ENCODE peak calls at places on chromosome 22, in seven cellular contexts. E, Z, C, A, V, W and H are unnamed samples.

GRCh38 chr22:49422668-49423067 is 405.0 kb downstream of the BRD1 start:
- DNase-seq in A (no peak), W (no peak), V (no peak), Z (no peak), C (no peak), E (no peak), H (no peak)

GRCh38 chr22:37410174-37411055 is 16.9 kb downstream of the ELFN2 start:
- DNase-seq in W (no peak), A (no peak), E (no peak), C (no peak), Z (no peak), V (peak; percentile 79), H (no peak)

GRCh38 chr22:44615146-44615545 is 86.9 kb upstream of the PRR5 start:
- DNase-seq in Z (no peak), A (no peak), V (no peak), E (no peak), C (no peak), W (no peak), H (no peak)

GRCh38 chr22:37353839-37354238 is 71.5 kb downstream of the CYTH4 start:
- DNase-seq in A (no peak), V (no peak), E (no peak), C (no peak), Z (no peak), W (no peak), H (no peak)

GRCh38 chr22:19688301-19689290 is 25.7 kb upstream of the SEPTIN5 start:
- DNase-seq in W (no peak), V (peak; percentile 59), Z (no peak), E (no peak), A (no peak), C (no peak), H (no peak)

GRCh38 chr22:47691152-47691895 is 928.9 kb downstream of the TBC1D22A start:
- DNase-seq in C (no peak), E (no peak), W (no peak), V (no peak), A (no peak), Z (no peak), H (no peak)

GRCh38 chr22:49553518-49554295 is 274.0 kb downstream of the BRD1 start:
- DNase-seq in A (no peak), C (no peak), E (no peak), W (no peak), Z (peak; percentile 6), V (peak; percentile 45), H (no peak)

GRCh38 chr22:44026630-44027511 is 2.8 kb downstream of the PARVB start:
- DNase-seq in W (peak; percentile 89), E (no peak), V (peak; percentile 88), C (peak; percentile 93), A (peak; percentile 41), Z (peak; percentile 84), H (peak; percentile 88)

GRCh38 chr22:24697671-24698082 is 76.8 kb downstream of the PIWIL3 start:
- DNase-seq in C (no peak), Z (peak; percentile 40), A (no peak), V (peak; percentile 87), W (no peak), E (no peak), H (no peak)

GRCh38 chr22:38244106-38244505 is 28.7 kb downstream of the TMEM184B start:
- DNase-seq in Z (no peak), V (no peak), A (no peak), W (no peak), E (no peak), C (no peak), H (no peak)

GRCh38 chr22:30830907-30831306 is 136.2 kb downstream of the OSBP2 start:
- DNase-seq in W (no peak), E (peak; percentile 80), C (no peak), Z (no peak), A (no peak), V (no peak), H (no peak)

GRCh38 chr22:28435271-28435825 is 244.3 kb downstream of the TTC28 start:
- DNase-seq in E (no peak), W (no peak), C (no peak), V (no peak), A (no peak), Z (peak; percentile 78), H (no peak)

GRCh38 chr22:42994917-42995562 is 19.9 kb downstream of the PACSIN2 start:
- DNase-seq in Z (peak; percentile 64), E (peak; percentile 82), W (peak; percentile 46), C (no peak), V (no peak), A (no peak), H (peak; percentile 47)

GRCh38 chr22:32990187-32990586 is 68.0 kb downstream of the SYN3 start:
- DNase-seq in A (no peak), Z (no peak), E (no peak), V (no peak), C (no peak), W (no peak), H (no peak)

GRCh38 chr22:24054356-24054755 is 43.3 kb downstream of the CABIN1 start:
- DNase-seq in W (no peak), C (no peak), A (no peak), E (no peak), Z (no peak), V (no peak), H (no peak)

GRCh38 chr22:17093081-17093480 is 8.3 kb downstream of the IL17RA start:
- DNase-seq in E (no peak), C (no peak), V (no peak), A (no peak), Z (no peak), W (no peak), H (no peak)

GRCh38 chr22:17096095-17096494 is 11.3 kb downstream of the IL17RA start:
- DNase-seq in E (no peak), Z (no peak), V (peak; percentile 7), A (no peak), W (no peak), C (no peak), H (no peak)

GRCh38 chr22:17097062-17097461 is 12.3 kb downstream of the IL17RA start:
- DNase-seq in C (no peak), V (peak; percentile 12), W (no peak), A (no peak), Z (no peak), E (no peak), H (no peak)

GRCh38 chr22:17097701-17098100 is 12.9 kb downstream of the IL17RA start:
- DNase-seq in Z (no peak), A (no peak), E (no peak), W (no peak), V (peak; percentile 31), C (no peak), H (no peak)

DNA sequence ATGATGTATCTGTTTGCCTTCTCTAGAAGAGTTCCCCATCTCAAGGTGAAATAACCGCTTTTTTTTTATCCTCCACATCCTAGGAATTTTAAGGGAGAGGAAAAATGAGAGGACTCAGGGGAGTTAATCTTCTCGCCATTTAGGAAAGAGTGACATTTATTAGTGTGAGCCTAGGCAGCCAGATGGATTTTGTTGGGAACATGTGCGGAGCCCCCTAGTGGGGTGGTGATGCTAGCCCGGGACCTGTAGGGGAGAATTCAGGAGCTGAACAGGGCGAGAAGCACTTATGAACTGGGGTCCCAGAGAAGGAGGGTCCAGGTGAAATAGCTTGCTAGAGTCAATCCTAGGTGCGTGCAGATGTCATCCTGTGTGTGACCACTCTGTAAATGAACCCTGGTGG is 10.7 kb downstream of the IL17RA start:
- DNase-seq in E (no peak), C (no peak), W (no peak), Z (no peak), A (no peak), V (peak; percentile 17), H (no peak)
- TF ChIP-seq CTCF in E (peak; percentile 45), C (no peak), W (no peak), Z (no peak), A (no peak), V (peak; percentile 31), H (no peak)

DNA sequence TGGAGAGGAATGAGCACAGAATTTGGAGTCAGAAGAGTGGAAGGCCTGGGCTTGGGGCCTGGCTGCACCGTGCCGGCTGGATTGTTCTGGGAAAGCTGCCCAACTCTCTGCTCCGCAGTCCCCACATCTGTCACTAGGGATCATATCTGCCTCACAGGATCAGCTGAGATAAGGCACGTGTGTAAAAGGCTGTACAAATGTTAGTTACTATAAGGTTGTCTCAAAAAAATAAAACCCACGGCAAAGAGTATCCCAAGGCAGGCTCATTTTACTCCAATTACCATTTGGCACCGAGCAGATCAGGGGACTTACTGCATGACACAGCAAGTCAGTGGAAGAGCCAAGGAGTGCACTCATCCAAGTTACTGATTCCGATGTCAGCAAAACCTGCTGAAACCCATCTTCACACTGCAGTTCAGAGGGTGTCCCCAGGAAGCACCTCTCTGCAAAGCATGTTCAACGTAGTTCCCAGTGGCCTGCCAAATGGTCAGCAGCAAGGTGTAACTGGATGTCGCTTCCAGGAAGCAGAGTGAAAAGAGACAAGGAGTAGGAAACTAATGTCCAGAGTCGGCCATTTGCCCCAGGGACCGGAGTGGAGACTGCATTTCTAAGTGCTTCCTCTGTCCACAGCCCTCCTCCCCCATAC is 18.1 kb upstream of the MRTFA start:
- DNase-seq in W (no peak), E (no peak), Z (peak; percentile 80), C (no peak), V (no peak), A (no peak), H (no peak)
- TF ChIP-seq CTCF in W (no peak), E (peak; percentile 22), Z (peak; percentile 49), C (no peak), V (peak; percentile 28), A (no peak), H (no peak)

GRCh38 chr22:39429916-39430575 is 26.8 kb upstream of the MGAT3 start:
- DNase-seq in C (no peak), V (no peak), Z (no peak), A (no peak), W (no peak), E (no peak), H (no peak)

GRCh38 chr22:39431216-39431801 is 25.5 kb upstream of the MGAT3 start:
- DNase-seq in E (no peak), W (no peak), A (no peak), C (no peak), V (no peak), Z (no peak), H (no peak)

GRCh38 chr22:39429186-39429585 is 27.6 kb upstream of the MGAT3 start:
- DNase-seq in V (no peak), Z (no peak), A (no peak), C (no peak), E (no peak), W (no peak), H (no peak)

GRCh38 chr22:39431821-39432251 is 25.0 kb upstream of the MGAT3 start:
- DNase-seq in W (no peak), E (no peak), C (no peak), Z (peak; percentile 75), A (no peak), V (no peak), H (no peak)

DNA sequence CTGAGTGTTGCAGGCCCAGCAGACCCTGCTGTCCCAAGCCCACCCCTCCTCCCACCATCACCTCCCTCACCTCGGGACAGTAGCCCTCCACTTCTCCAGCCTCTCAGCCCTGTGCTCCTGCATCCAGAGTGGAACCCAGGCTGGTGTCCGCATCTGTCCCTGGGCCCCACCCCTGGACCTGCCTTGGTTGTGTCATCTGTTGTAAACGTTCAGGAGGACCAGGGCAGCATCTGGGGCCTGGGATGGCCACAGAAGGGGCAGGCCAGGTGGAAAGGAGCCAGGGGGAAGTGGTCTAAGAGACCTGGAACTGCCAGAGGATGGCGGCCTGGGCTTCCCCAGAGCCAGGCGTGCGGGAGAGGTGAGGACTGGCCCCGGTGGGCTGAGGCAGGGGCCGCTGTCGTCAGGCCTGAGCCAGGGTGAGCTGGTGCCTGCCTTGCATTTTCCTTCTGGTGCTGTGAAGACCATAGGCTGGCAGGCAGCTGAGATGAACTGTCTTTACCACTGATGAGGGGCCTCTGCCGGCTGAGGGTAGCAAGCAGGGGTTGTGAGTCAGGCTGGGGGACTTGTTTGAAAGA is 26.1 kb upstream of the MGAT3 start:
- DNase-seq in W (no peak), Z (no peak), A (no peak), E (no peak), V (no peak), C (no peak), H (no peak)
- TF ChIP-seq CTCF in W (no peak), Z (no peak), A (no peak), E (no peak), V (no peak), C (no peak), H (no peak)

GRCh38 chr22:18001040-18001893 is 23.1 kb downstream of the MICAL3 start:
- DNase-seq in W (peak; percentile 75), C (peak; percentile 87), V (peak; percentile 93), E (peak; percentile 97), A (peak; percentile 42), Z (peak; percentile 92), H (peak; percentile 91)
- TF ChIP-seq CTCF in W (peak; percentile 58), C (peak; percentile 60), V (peak; percentile 39), E (peak; percentile 44), A (peak; percentile 22), Z (peak; percentile 82), H (peak; percentile 59)